ENCODE peak calls at places on chromosomes 2 and 18, in eight cellular contexts. C is tibial artery, A is fibroblast of lung, L is astrocyte, G is MM.1S, E is heart left ventricle, U is thoracic aorta, W is adrenal gland. T is an unnamed sample. For H3K36me3, the result is how much of the 10 kb centered on the place peaks cover.

GRCh38 chr18:24369420-24369819 is 28.2 kb downstream of the OSBPL1A start:
- DNase-seq in W (no peak), L (peak), G (no peak), A (peak), E (no peak), U (no peak), C (no peak), T (no peak)

GRCh38 chr18:48037481-48038271 is 107.2 kb upstream of the SMAD2 start:
- DNase-seq in L (no peak), G (no peak), E (peak), C (peak), U (no peak), A (no peak), W (peak), T (peak)

GRCh38 chr2:193024791-193025190 is 830.1 kb upstream of the TMEFF2 start:
- DNase-seq in L (no peak), G (no peak), A (no peak), W (no peak), U (no peak), E (no peak), C (no peak), T (no peak)

GRCh38 chr2:144554811-144555210 is 34.9 kb upstream of the ZEB2 start:
- DNase-seq in C (no peak), A (no peak), E (no peak), L (no peak), W (no peak), U (no peak), G (no peak), T (no peak)

GRCh38 chr2:197204855-197205254 is 105.7 kb downstream of the ANKRD44 start:
- DNase-seq in L (peak), C (no peak), U (no peak), A (peak), W (no peak), E (no peak), G (no peak), T (no peak)

GRCh38 chr2:241203218-241204009 is 14.9 kb downstream of the ANO7 start:
- DNase-seq in W (no peak), A (no peak), L (no peak), G (no peak), U (no peak), C (no peak), E (no peak), T (no peak)

GRCh38 chr2:8636691-8637636 is 44.9 kb upstream of the ID2 start:
- DNase-seq in E (no peak), L (peak), A (peak), C (peak), W (no peak), G (no peak), U (no peak), T (no peak)

GRCh38 chr2:219018286-219018685 is 23.0 kb downstream of the CFAP65 start:
- DNase-seq in A (no peak), G (no peak), W (no peak), C (no peak), E (no peak), U (no peak), L (no peak), T (no peak)

GRCh38 chr2:121333231-121333630 is 48.2 kb upstream of the TFCP2L1 start:
- DNase-seq in G (no peak), A (no peak), W (no peak), L (no peak), E (no peak), C (peak), U (no peak), T (no peak)

GRCh38 chr2:171723724-171724683 is 36.7 kb downstream of the DYNC1I2 start:
- DNase-seq in U (no peak), W (no peak), C (no peak), E (no peak), G (no peak), L (peak), A (peak), T (no peak)

GRCh38 chr2:225040862-225041209 is 1.4 kb downstream of the DOCK10 start:
- DNase-seq in U (no peak), E (no peak), L (no peak), G (peak), C (no peak), W (no peak), A (peak), T (no peak)

GRCh38 chr18:68763082-68763481 is 34.8 kb upstream of the CCDC102B start:
- DNase-seq in W (no peak), A (peak), L (peak), U (no peak), E (no peak), G (no peak), C (no peak), T (peak)

GRCh38 chr18:36672437-36673344 is 156.1 kb downstream of the TPGS2 start:
- DNase-seq in G (peak), U (no peak), C (peak), L (peak), A (peak), W (peak), E (peak), T (peak)

GRCh38 chr2:17470855-17471641 is 47.2 kb downstream of the RAD51AP2 start:
- DNase-seq in A (peak), C (no peak), E (no peak), W (no peak), U (no peak), G (peak), L (peak), T (peak)

GRCh38 chr2:39513641-39514094 is 76.6 kb upstream of the MAP4K3 start:
- DNase-seq in L (peak), U (peak), G (no peak), W (peak), C (peak), A (peak), E (peak), T (peak)

GRCh38 chr2:15760232-15760890 is 168.7 kb downstream of the DDX1 start:
- DNase-seq in A (no peak), G (no peak), C (no peak), E (no peak), W (no peak), U (no peak), L (no peak), T (no peak)

GRCh38 chr18:21763846-21764646 is 23.5 kb downstream of the MIB1 start:
- DNase-seq in E (no peak), U (no peak), A (no peak), L (no peak), G (no peak), C (no peak), W (no peak), T (peak)

GRCh38 chr2:27171351-27171848 is 22.6 kb downstream of the TCF23 start:
- DNase-seq in A (no peak), L (no peak), U (no peak), C (no peak), G (no peak), E (no peak), W (no peak), T (no peak)

GRCh38 chr2:21253311-21254027 is 129.7 kb downstream of the TDRD15 start:
- DNase-seq in A (no peak), L (no peak), C (no peak), W (no peak), E (no peak), U (no peak), G (no peak), T (no peak)

GRCh38 chr2:79393806-79394484 is 118.9 kb upstream of the CTNNA2 start:
- DNase-seq in A (peak), W (peak), L (peak), C (no peak), U (no peak), E (peak), G (no peak), T (no peak)

GRCh38 chr2:199716807-199717586 is 134.0 kb downstream of the FTCDNL1 start:
- DNase-seq in A (peak), U (no peak), E (no peak), G (no peak), C (no peak), L (no peak), W (no peak), T (peak)

GRCh38 chr2:237337586-237337985 is 76.4 kb downstream of the COL6A3 start:
- DNase-seq in U (no peak), L (no peak), A (no peak), C (no peak), W (no peak), E (no peak), G (no peak), T (no peak)
- H3K36me3 ChIP-seq in U (under half), L (half or more), A (half or more), C (half or more), W (under half), E (half or more), G (under half), T (under half)

GRCh38 chr18:74556166-74556565 is 21.9 kb downstream of the CNDP1 start:
- DNase-seq in A (no peak), E (no peak), C (no peak), U (no peak), W (no peak), G (no peak), L (no peak), T (no peak)

GRCh38 chr18:74549591-74550104 is 15.3 kb downstream of the CNDP1 start:
- DNase-seq in G (no peak), C (no peak), L (no peak), E (no peak), W (no peak), U (no peak), A (no peak), T (no peak)

GRCh38 chr18:74550886-74551285 is 16.6 kb downstream of the CNDP1 start:
- DNase-seq in A (no peak), L (no peak), E (no peak), W (no peak), G (no peak), C (no peak), U (no peak), T (no peak)

GRCh38 chr18:74546751-74547530 is 12.6 kb downstream of the CNDP1 start:
- DNase-seq in U (no peak), A (peak), W (no peak), L (peak), C (no peak), E (peak), G (no peak), T (peak)

DNA sequence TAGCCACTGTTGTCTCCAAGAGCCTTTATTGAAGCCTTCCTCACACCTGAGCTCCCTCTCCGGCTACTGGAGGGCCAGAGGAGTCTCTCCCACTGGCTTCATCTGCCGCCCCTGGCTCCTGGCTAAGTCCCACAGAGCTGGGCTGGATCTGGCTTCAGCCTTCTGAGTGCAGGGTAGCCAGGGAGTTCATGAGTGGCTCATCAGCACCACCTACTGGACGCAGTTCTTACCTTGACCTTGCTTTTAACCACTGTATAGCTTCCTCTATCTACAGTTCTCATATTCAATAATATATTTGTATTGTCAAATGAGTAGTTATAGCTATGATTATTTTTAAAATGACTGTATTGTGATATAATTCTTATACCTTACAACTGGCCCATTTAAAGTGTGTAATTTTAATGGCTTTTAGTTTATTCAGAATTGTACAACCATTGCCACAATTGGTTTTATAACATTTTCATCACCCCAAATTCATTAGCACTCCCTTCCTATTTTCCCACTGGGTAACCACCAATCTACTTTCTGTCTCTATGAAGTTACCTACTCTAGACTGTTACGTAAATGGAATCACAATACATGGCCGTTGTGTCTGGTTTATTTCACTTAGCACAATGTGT is 17.7 kb downstream of the CNDP1 start:
- DNase-seq in L (peak), G (peak), A (peak), W (peak), E (peak), U (peak), C (peak), T (peak)
- TF ChIP-seq CTCF in L (peak), G (peak), A (peak), W (peak), E (peak), U (peak), C (peak), T (peak)

GRCh38 chr2:55235724-55236538 is 3.4 kb downstream of the RPS27A start:
- DNase-seq in A (no peak), E (no peak), W (no peak), C (no peak), U (no peak), L (no peak), G (no peak), T (no peak)
- H3K36me3 ChIP-seq in A (under half), E (half or more), W (under half), C (half or more), U (under half), L (under half), G (under half), T (under half)

GRCh38 chr18:69943021-69943420 is 4.7 kb downstream of the CD226 start:
- DNase-seq in W (no peak), U (no peak), L (no peak), A (no peak), G (no peak), C (no peak), E (no peak), T (no peak)
- TF ChIP-seq CTCF in W (no peak), U (no peak), L (no peak), A (no peak), G (no peak), C (no peak), E (no peak), T (no peak)